ENCODE peak calls at places on chromosomes 12 and 14, in four cellular contexts. O, V, C and I are unnamed samples.

GRCh38 chr12:666766-667308 is 3.6 kb upstream of the NINJ2 start:
- DNase-seq in V (no peak), C (no peak), O (no peak), I (no peak)

GRCh38 chr14:46734287-46734686 is 82.7 kb upstream of the RPL10L start:
- DNase-seq in O (no peak), V (no peak), C (no peak), I (no peak)

GRCh38 chr14:86646688-86647687 is 1117.0 kb downstream of the FLRT2 start:
- DNase-seq in O (no peak), V (peak), C (no peak), I (no peak)

GRCh38 chr14:74035556-74035955 is 16.4 kb downstream of the BBOF1 start:
- DNase-seq in V (no peak), O (no peak), C (no peak), I (no peak)

GRCh38 chr12:92259291-92259690 is 113.6 kb upstream of the BTG1 start:
- DNase-seq in O (no peak), C (no peak), V (no peak), I (no peak)

GRCh38 chr12:68350753-68351152 is 18.6 kb upstream of the MDM1 start:
- DNase-seq in V (no peak), C (no peak), O (no peak), I (no peak)

GRCh38 chr14:38629412-38629811 is 373.5 kb upstream of the CLEC14A start:
- DNase-seq in C (no peak), V (no peak), O (no peak), I (no peak)

GRCh38 chr14:71996615-71997014 is 64.4 kb downstream of the RGS6 start:
- DNase-seq in O (no peak), C (no peak), V (no peak), I (no peak)

GRCh38 chr14:36221097-36221496 is 44.6 kb upstream of the PTCSC3 start:
- DNase-seq in C (no peak), O (no peak), V (no peak), I (no peak)

GRCh38 chr12:22415342-22416309 is 81.1 kb upstream of the ST8SIA1 start:
- DNase-seq in V (no peak), C (no peak), O (no peak), I (no peak)

GRCh38 chr12:41981758-41982157 is 162.9 kb downstream of the GXYLT1 start:
- DNase-seq in O (no peak), V (no peak), C (no peak), I (no peak)

GRCh38 chr14:85401396-85401795 is 128.5 kb upstream of the FLRT2 start:
- DNase-seq in V (no peak), O (no peak), C (no peak), I (no peak)

GRCh38 chr12:8026282-8026637 is 6.3 kb upstream of the FOXJ2 start:
- DNase-seq in O (no peak), V (no peak), C (peak), I (no peak)

GRCh38 chr14:93914278-93914677 is 12.9 kb upstream of the FAM181A start:
- DNase-seq in V (no peak), O (no peak), C (no peak), I (no peak)

GRCh38 chr12:131830335-131831020 is 2.3 kb downstream of the MMP17 start:
- DNase-seq in O (peak), C (peak), V (peak), I (no peak)

GRCh38 chr14:45332360-45332988 is 79.5 kb upstream of the MIS18BP1 start:
- DNase-seq in O (no peak), C (no peak), V (no peak), I (no peak)

GRCh38 chr12:92312463-92312970 is 166.9 kb upstream of the BTG1 start:
- DNase-seq in O (no peak), C (no peak), V (no peak), I (no peak)

GRCh38 chr14:38705220-38705619 is 397.8 kb downstream of the SEC23A start:
- DNase-seq in C (no peak), V (no peak), O (no peak), I (no peak)

GRCh38 chr12:3333583-3333982 is 157.4 kb upstream of the PRMT8 start:
- DNase-seq in V (no peak), C (no peak), O (no peak), I (no peak)

GRCh38 chr14:103483600-103483999 is 39.0 kb downstream of the CKB start:
- DNase-seq in V (no peak), O (no peak), C (no peak), I (no peak)

GRCh38 chr12:100404769-100405407 is 48.0 kb downstream of the SLC17A8 start:
- DNase-seq in C (peak), O (peak), V (peak), I (no peak)

GRCh38 chr14:20668969-20669368 is 15.4 kb upstream of the RNASE4 start:
- DNase-seq in C (no peak), V (no peak), O (no peak), I (no peak)

GRCh38 chr12:51994959-51995358 is 11.8 kb upstream of the TAMALIN start:
- DNase-seq in O (no peak), V (no peak), C (no peak), I (no peak)

GRCh38 chr12:128420163-128420562 is 153.2 kb downstream of the TMEM132C start:
- DNase-seq in V (no peak), O (no peak), C (no peak), I (no peak)

GRCh38 chr12:43158126-43158525 is 393.9 kb downstream of the ADAMTS20 start:
- DNase-seq in C (no peak), O (no peak), V (no peak), I (no peak)

GRCh38 chr12:49428652-49429549 is 61.6 kb downstream of the SPATS2 start:
- DNase-seq in V (peak), C (no peak), O (no peak), I (no peak)

GRCh38 chr12:98653866-98654493 is 8.9 kb downstream of the APAF1 start:
- DNase-seq in V (peak), O (no peak), C (peak), I (no peak)

GRCh38 chr12:122977655-122978392 is 2.7 kb upstream of the ARL6IP4 start:
- DNase-seq in O (no peak), C (no peak), V (no peak), I (no peak)